ENCODE peak calls at places on chromosome 1, in six cellular contexts. L is EL; F is left colon; J is naive thymus-derived CD4-positive, alpha-beta T cell; H is activated effector memory CD4-positive, alpha-beta T cell treated with anti-CD3 and anti-CD28 coated beads, Interleukin-2, amount 50 U/mL, for 16 hours; U is amniotic epithelial cell. Y is an unnamed sample.

GRCh38 chr1:55284856-55285255 is 69.7 kb upstream of the USP24 start:
- DNase-seq in H (no peak), L (peak; percentile 57), U (peak; percentile 47), J (no peak), F (no peak), Y (peak; percentile 70)

GRCh38 chr1:156746381-156746715 is 5.1 kb downstream of the HDGF start:
- DNase-seq in H (no peak), F (no peak), U (no peak), J (no peak), L (no peak), Y (no peak)

GRCh38 chr1:62800825-62801306 is 16.9 kb downstream of the ATG4C start:
- DNase-seq in H (no peak), J (no peak), L (peak; percentile 60), F (no peak), U (peak; percentile 50), Y (peak; percentile 48)

GRCh38 chr1:31135973-31136600 is 70.6 kb upstream of the PUM1 start:
- DNase-seq in F (no peak), L (peak; percentile 29), J (no peak), U (no peak), H (no peak), Y (no peak)

GRCh38 chr1:156994277-156994676 is 51.3 kb downstream of the ARHGEF11 start:
- DNase-seq in U (no peak), J (no peak), H (no peak), L (no peak), F (no peak), Y (no peak)

GRCh38 chr1:207659545-207660148 is 14.7 kb downstream of the CR1L start:
- DNase-seq in H (no peak), J (no peak), U (no peak), L (no peak), F (peak; percentile 28), Y (no peak)

GRCh38 chr1:37040773-37041172 is 6.5 kb upstream of the GRIK3 start:
- DNase-seq in H (no peak), U (no peak), F (no peak), J (no peak), L (no peak), Y (no peak)

GRCh38 chr1:201881617-201882016 is 7.1 kb upstream of the SHISA4 start:
- DNase-seq in H (no peak), U (no peak), J (no peak), F (no peak), L (no peak), Y (no peak)

GRCh38 chr1:230375795-230376194 is 50.3 kb downstream of the PGBD5 start:
- DNase-seq in F (no peak), L (no peak), H (no peak), J (no peak), U (no peak), Y (no peak)

GRCh38 chr1:156726549-156727226 is 1.6 kb upstream of the METTL25B start:
- DNase-seq in H (peak; percentile 79), L (peak; percentile 76), F (peak; percentile 61), U (peak; percentile 56), J (no peak), Y (peak; percentile 85)

GRCh38 chr1:158496379-158496778 is 24.4 kb downstream of the OR10R2 start:
- DNase-seq in H (no peak), U (no peak), J (no peak), F (no peak), L (peak; percentile 5), Y (peak; percentile 17)

GRCh38 chr1:212430955-212431394 is 1.7 kb upstream of the NENF start:
- DNase-seq in F (peak; percentile 79), H (no peak), L (no peak), J (no peak), U (no peak), Y (peak; percentile 73)

GRCh38 chr1:41977329-41977728 is 58.6 kb upstream of the HIVEP3 start:
- DNase-seq in L (no peak), H (no peak), U (no peak), J (no peak), F (no peak), Y (no peak)

GRCh38 chr1:54436826-54437225 is 30.6 kb upstream of the SSBP3 start:
- DNase-seq in J (no peak), L (no peak), U (no peak), H (peak; percentile 9), F (no peak), Y (no peak)

GRCh38 chr1:99970713-99971255 is 988 bp downstream of the SLC35A3 start:
- DNase-seq in L (peak; percentile 17), H (no peak), J (no peak), U (no peak), F (no peak), Y (peak; percentile 5)

GRCh38 chr1:209756608-209757445 is 974 bp downstream of the TRAF3IP3 start:
- DNase-seq in L (no peak), J (peak; percentile 35), F (no peak), U (no peak), H (peak; percentile 78), Y (peak; percentile 18)

GRCh38 chr1:27122652-27123051 is 32.3 kb downstream of the SLC9A1 start:
- DNase-seq in H (no peak), U (peak; percentile 43), L (peak; percentile 83), F (peak; percentile 93), J (no peak), Y (peak; percentile 87)

GRCh38 chr1:183124259-183124658 is 61.8 kb upstream of the LAMC2 start:
- DNase-seq in J (no peak), F (no peak), L (no peak), U (no peak), H (no peak), Y (peak; percentile 79)

GRCh38 chr1:248404024-248404423 is 1.2 kb downstream of the OR2T1 start:
- DNase-seq in L (peak; percentile 1), U (peak; percentile 37), J (no peak), F (no peak), H (no peak), Y (peak; percentile 49)

GRCh38 chr1:178931843-178932551 is 61.1 kb upstream of the ANGPTL1 start:
- DNase-seq in L (no peak), U (peak; percentile 91), F (peak; percentile 76), J (no peak), H (no peak), Y (no peak)

GRCh38 chr1:69737527-69738176 is 169.9 kb downstream of the LRRC7 start:
- DNase-seq in L (peak; percentile 59), H (no peak), J (no peak), U (peak; percentile 72), F (no peak), Y (peak; percentile 83)

GRCh38 chr1:198657550-198658064 is 18.8 kb downstream of the PTPRC start:
- DNase-seq in U (peak; percentile 95), L (peak; percentile 98), H (peak; percentile 70), J (peak; percentile 83), F (no peak), Y (peak; percentile 3)

Y was measured in dermis blood vessel endothelial cell.